ENCODE peak calls at places on chromosome 4, in eight cellular contexts. P, K, L, U, O, M, E and D are unnamed samples.

GRCh38 chr4:68430337-68430736 is 16.9 kb upstream of the TMPRSS11E start:
- DNase-seq in P (no peak), M (no peak), K (no peak), L (no peak), E (no peak), U (no peak), O (no peak), D (no peak)

GRCh38 chr4:55475394-55476243 is 71.1 kb downstream of the CLOCK start:
- DNase-seq in M (no peak), P (no peak), K (no peak), U (no peak), E (no peak), O (no peak), L (no peak), D (no peak)

GRCh38 chr4:55758081-55758480 is 61.5 kb upstream of the EXOC1L start:
- DNase-seq in O (no peak), E (no peak), U (no peak), K (no peak), M (no peak), L (no peak), P (no peak), D (no peak)

GRCh38 chr4:32462944-32463343 is 1742.8 kb downstream of the PCDH7 start:
- DNase-seq in K (no peak), E (no peak), M (peak), L (no peak), O (peak), P (no peak), U (no peak), D (peak)

GRCh38 chr4:74613266-74613665 is 168.3 kb downstream of the AREG start:
- DNase-seq in M (no peak), O (no peak), P (no peak), L (no peak), E (no peak), U (no peak), K (no peak), D (no peak)

GRCh38 chr4:184924516-184924915 is 93.8 kb upstream of the HELT start:
- DNase-seq in E (no peak), O (no peak), L (no peak), P (no peak), K (no peak), M (no peak), U (no peak), D (no peak)

GRCh38 chr4:6627832-6628231 is 12.7 kb upstream of the MRFAP1 start:
- DNase-seq in U (no peak), E (no peak), O (no peak), M (no peak), K (no peak), L (no peak), P (no peak), D (no peak)

GRCh38 chr4:107719211-107719926 is 665 bp downstream of the PAPSS1 start:
- DNase-seq in P (no peak), E (peak), K (no peak), L (no peak), O (peak), M (peak), U (no peak), D (peak)

GRCh38 chr4:20432098-20432497 is 180.4 kb downstream of the SLIT2 start:
- DNase-seq in M (no peak), P (no peak), L (no peak), U (no peak), K (no peak), E (no peak), O (no peak), D (no peak)

GRCh38 chr4:118224239-118224829 is 128.5 kb downstream of the PRSS12 start:
- DNase-seq in K (no peak), P (peak), E (no peak), L (no peak), U (no peak), O (peak), M (peak), D (peak)

GRCh38 chr4:78581626-78582025 is 30.1 kb downstream of the ANXA3 start:
- DNase-seq in L (no peak), E (no peak), U (no peak), K (no peak), O (no peak), M (no peak), P (no peak), D (no peak)

GRCh38 chr4:112082954-112083586 is 62.2 kb upstream of the FAM241A start:
- DNase-seq in U (no peak), P (peak), L (no peak), E (no peak), M (no peak), K (no peak), O (no peak), D (no peak)

GRCh38 chr4:3481113-3481531 is 18.0 kb downstream of the DOK7 start:
- DNase-seq in U (no peak), K (no peak), L (no peak), P (no peak), E (no peak), M (no peak), O (no peak), D (no peak)

GRCh38 chr4:5963611-5964010 is 54.6 kb downstream of the C4orf50 start:
- DNase-seq in E (no peak), P (no peak), U (no peak), M (no peak), L (no peak), O (peak), K (no peak), D (no peak)

GRCh38 chr4:75745192-75745591 is 20.8 kb downstream of the USO1 start:
- DNase-seq in O (no peak), M (no peak), P (peak), U (no peak), L (no peak), E (no peak), K (no peak), D (no peak)

GRCh38 chr4:3499710-3500109 is 32.5 kb downstream of the LRPAP1 start:
- DNase-seq in K (no peak), L (no peak), E (no peak), U (no peak), P (no peak), O (no peak), M (no peak), D (no peak)

GRCh38 chr4:55175779-55176231 is 50.4 kb upstream of the KDR start:
- DNase-seq in K (no peak), P (peak), U (no peak), O (peak), E (no peak), L (no peak), M (no peak), D (no peak)

GRCh38 chr4:174534461-174534860 is 12.2 kb upstream of the HPGD start:
- DNase-seq in M (no peak), P (no peak), L (no peak), U (no peak), K (no peak), E (no peak), O (no peak), D (no peak)

GRCh38 chr4:94390804-94391410 is 48.3 kb upstream of the HPGDS start:
- DNase-seq in M (peak), K (no peak), E (no peak), L (no peak), P (peak), U (peak), O (peak), D (peak)

GRCh38 chr4:14178421-14178820 is 550.9 kb upstream of the BOD1L1 start:
- DNase-seq in O (peak), E (no peak), K (no peak), L (no peak), U (no peak), M (peak), P (no peak), D (peak)

GRCh38 chr4:47468686-47469365 is 5.3 kb upstream of the COMMD8 start:
- DNase-seq in L (no peak), U (no peak), O (no peak), M (no peak), K (no peak), P (no peak), E (no peak), D (no peak)

GRCh38 chr4:8709050-8709728 is 116.6 kb downstream of the CPZ start:
- DNase-seq in U (no peak), P (no peak), O (no peak), L (no peak), K (peak), M (no peak), E (peak), D (no peak)

GRCh38 chr4:153467897-153468262 is 1.7 kb downstream of the TMEM131L start:
- DNase-seq in E (no peak), L (no peak), P (no peak), O (no peak), M (peak), U (no peak), K (no peak), D (peak)

GRCh38 chr4:2803624-2804448 is 11.0 kb downstream of the SH3BP2 start:
- DNase-seq in P (no peak), K (no peak), O (no peak), M (no peak), L (no peak), E (peak), U (no peak), D (no peak)

GRCh38 chr4:48173055-48173991 is 39.3 kb upstream of the TXK start:
- DNase-seq in O (peak), M (no peak), P (no peak), L (no peak), U (no peak), K (no peak), E (no peak), D (peak)

GRCh38 chr4:84582988-84583870 is at the start of gene CDS1:
- DNase-seq in M (no peak), U (no peak), E (peak), L (peak), K (peak), P (peak), O (peak), D (no peak)

GRCh38 chr4:140131663-140132229 is 22.2 kb downstream of the MAML3 start:
- DNase-seq in E (no peak), K (no peak), L (no peak), O (no peak), P (no peak), M (no peak), U (no peak), D (no peak)

GRCh38 chr4:38322709-38323108 is 341.3 kb upstream of the KLF3 start:
- DNase-seq in M (no peak), K (no peak), L (peak), P (peak), E (peak), U (no peak), O (no peak), D (no peak)

GRCh38 chr4:94595880-94596483 is 144.2 kb downstream of the PDLIM5 start:
- DNase-seq in E (no peak), O (peak), P (peak), M (peak), U (no peak), K (no peak), L (no peak), D (peak)

GRCh38 chr4:37770016-37770415 is 56.5 kb upstream of the PGM2 start:
- DNase-seq in L (no peak), K (no peak), P (no peak), M (no peak), O (no peak), U (no peak), E (no peak), D (no peak)

GRCh38 chr4:15778742-15779231 is 659 bp downstream of the CD38 start:
- DNase-seq in L (no peak), U (no peak), K (peak), P (peak), E (peak), O (peak), M (peak), D (no peak)